ENCODE peak calls at places on chromosomes 6 and 20, in six cellular contexts. One of them, this sample, is unnamed.

GRCh38 chr6:16388488-16388887 is 150.1 kb downstream of the GMPR start:
- DNase-seq in activated CD8-positive, alpha-beta memory T cell treated with anti-CD3 and anti-CD28 coated beads, Interleukin-2, amount 50 U/mL, for 48 hours: no peak
- DNase-seq in natural killer cell: no peak
- DNase-seq in progenitor cell of endocrine pancreas: no peak
- DNase-seq in GM12865: no peak
- DNase-seq in cardiac fibroblast: peak
- DNase-seq in this sample: no peak

GRCh38 chr6:90548001-90548400 is 38.9 kb downstream of the MAP3K7 start:
- DNase-seq in cardiac fibroblast: no peak
- DNase-seq in GM12865: no peak
- DNase-seq in progenitor cell of endocrine pancreas: no peak
- DNase-seq in activated CD8-positive, alpha-beta memory T cell treated with anti-CD3 and anti-CD28 coated beads, Interleukin-2, amount 50 U/mL, for 48 hours: no peak
- DNase-seq in natural killer cell: no peak
- DNase-seq in this sample: peak

GRCh38 chr6:484086-484728 is 92.7 kb downstream of the IRF4 start:
- DNase-seq in GM12865: peak
- DNase-seq in cardiac fibroblast: no peak
- DNase-seq in progenitor cell of endocrine pancreas: no peak
- DNase-seq in natural killer cell: no peak
- DNase-seq in activated CD8-positive, alpha-beta memory T cell treated with anti-CD3 and anti-CD28 coated beads, Interleukin-2, amount 50 U/mL, for 48 hours: no peak
- DNase-seq in this sample: no peak

GRCh38 chr20:10040070-10040970 is 5.5 kb downstream of the ANKEF1 start:
- DNase-seq in cardiac fibroblast: peak
- DNase-seq in progenitor cell of endocrine pancreas: no peak
- DNase-seq in natural killer cell: no peak
- DNase-seq in GM12865: no peak
- DNase-seq in activated CD8-positive, alpha-beta memory T cell treated with anti-CD3 and anti-CD28 coated beads, Interleukin-2, amount 50 U/mL, for 48 hours: no peak
- DNase-seq in this sample: peak

GRCh38 chr6:43733471-43734293 is 36.3 kb upstream of the VEGFA start:
- DNase-seq in cardiac fibroblast: no peak
- DNase-seq in activated CD8-positive, alpha-beta memory T cell treated with anti-CD3 and anti-CD28 coated beads, Interleukin-2, amount 50 U/mL, for 48 hours: no peak
- DNase-seq in progenitor cell of endocrine pancreas: no peak
- DNase-seq in GM12865: no peak
- DNase-seq in natural killer cell: peak
- DNase-seq in this sample: no peak

GRCh38 chr20:58553841-58554240 is 38.6 kb upstream of the APCDD1L start:
- DNase-seq in natural killer cell: no peak
- DNase-seq in progenitor cell of endocrine pancreas: no peak
- DNase-seq in cardiac fibroblast: peak
- DNase-seq in GM12865: no peak
- DNase-seq in activated CD8-positive, alpha-beta memory T cell treated with anti-CD3 and anti-CD28 coated beads, Interleukin-2, amount 50 U/mL, for 48 hours: peak
- DNase-seq in this sample: no peak

GRCh38 chr20:34907616-34908469 is 31.4 kb downstream of the ACSS2 start:
- DNase-seq in GM12865: no peak
- DNase-seq in cardiac fibroblast: peak
- DNase-seq in activated CD8-positive, alpha-beta memory T cell treated with anti-CD3 and anti-CD28 coated beads, Interleukin-2, amount 50 U/mL, for 48 hours: no peak
- DNase-seq in natural killer cell: no peak
- DNase-seq in progenitor cell of endocrine pancreas: no peak
- DNase-seq in this sample: peak

GRCh38 chr6:83514877-83515466 is 2.6 kb downstream of the PRSS35 start:
- DNase-seq in cardiac fibroblast: peak
- DNase-seq in GM12865: peak
- DNase-seq in activated CD8-positive, alpha-beta memory T cell treated with anti-CD3 and anti-CD28 coated beads, Interleukin-2, amount 50 U/mL, for 48 hours: no peak
- DNase-seq in natural killer cell: no peak
- DNase-seq in progenitor cell of endocrine pancreas: peak
- DNase-seq in this sample: peak

GRCh38 chr6:27518881-27519795 is 46.2 kb upstream of the ZNF184 start:
- DNase-seq in GM12865: peak
- DNase-seq in progenitor cell of endocrine pancreas: peak
- DNase-seq in natural killer cell: peak
- DNase-seq in activated CD8-positive, alpha-beta memory T cell treated with anti-CD3 and anti-CD28 coated beads, Interleukin-2, amount 50 U/mL, for 48 hours: peak
- DNase-seq in cardiac fibroblast: peak
- DNase-seq in this sample: peak

GRCh38 chr6:14476793-14477531 is 359.4 kb downstream of the CD83 start:
- DNase-seq in cardiac fibroblast: peak
- DNase-seq in GM12865: no peak
- DNase-seq in natural killer cell: no peak
- DNase-seq in progenitor cell of endocrine pancreas: no peak
- DNase-seq in activated CD8-positive, alpha-beta memory T cell treated with anti-CD3 and anti-CD28 coated beads, Interleukin-2, amount 50 U/mL, for 48 hours: no peak
- DNase-seq in this sample: peak

GRCh38 chr6:117188627-117189201 is 76.6 kb upstream of the VGLL2 start:
- DNase-seq in cardiac fibroblast: no peak
- DNase-seq in GM12865: no peak
- DNase-seq in activated CD8-positive, alpha-beta memory T cell treated with anti-CD3 and anti-CD28 coated beads, Interleukin-2, amount 50 U/mL, for 48 hours: no peak
- DNase-seq in progenitor cell of endocrine pancreas: no peak
- DNase-seq in natural killer cell: no peak
- DNase-seq in this sample: no peak

GRCh38 chr20:2984956-2985661 is 58.3 kb upstream of the GNRH2 start:
- DNase-seq in activated CD8-positive, alpha-beta memory T cell treated with anti-CD3 and anti-CD28 coated beads, Interleukin-2, amount 50 U/mL, for 48 hours: peak
- DNase-seq in progenitor cell of endocrine pancreas: no peak
- DNase-seq in cardiac fibroblast: peak
- DNase-seq in GM12865: no peak
- DNase-seq in natural killer cell: no peak
- DNase-seq in this sample: peak

GRCh38 chr6:106858653-106859092 is 115.9 kb downstream of the CD24 start:
- DNase-seq in progenitor cell of endocrine pancreas: no peak
- DNase-seq in GM12865: no peak
- DNase-seq in natural killer cell: no peak
- DNase-seq in activated CD8-positive, alpha-beta memory T cell treated with anti-CD3 and anti-CD28 coated beads, Interleukin-2, amount 50 U/mL, for 48 hours: no peak
- DNase-seq in cardiac fibroblast: peak
- DNase-seq in this sample: peak

GRCh38 chr6:110999634-111000270 is 17.9 kb downstream of the RPF2 start:
- DNase-seq in activated CD8-positive, alpha-beta memory T cell treated with anti-CD3 and anti-CD28 coated beads, Interleukin-2, amount 50 U/mL, for 48 hours: no peak
- DNase-seq in cardiac fibroblast: peak
- DNase-seq in progenitor cell of endocrine pancreas: no peak
- DNase-seq in GM12865: peak
- DNase-seq in natural killer cell: no peak
- DNase-seq in this sample: peak

GRCh38 chr6:170361335-170361734 is 54.8 kb downstream of the FAM120B start:
- DNase-seq in cardiac fibroblast: no peak
- DNase-seq in activated CD8-positive, alpha-beta memory T cell treated with anti-CD3 and anti-CD28 coated beads, Interleukin-2, amount 50 U/mL, for 48 hours: no peak
- DNase-seq in natural killer cell: no peak
- DNase-seq in GM12865: no peak
- DNase-seq in progenitor cell of endocrine pancreas: no peak
- DNase-seq in this sample: no peak

This sample was measured in AG20443.